ENCODE peak calls at places on chromosomes 11 and 22, in seven cellular contexts. N, B, L, J, F, K and I are unnamed samples.
A peak's percentile ranks its signal among the peaks of the same experiment; 100 is the strongest.

GRCh38 chr11:121310908-121311307 is 18.3 kb downstream of the SC5D start:
- DNase-seq in N (no peak), B (no peak), L (no peak), J (no peak), F (no peak), K (no peak), I (no peak)

GRCh38 chr11:103844327-103845215 is 191.9 kb upstream of the DDI1 start:
- DNase-seq in N (no peak), B (no peak), L (no peak), J (no peak), F (no peak), K (no peak), I (no peak)

GRCh38 chr11:86923993-86924766 is 31.0 kb downstream of the FZD4 start:
- DNase-seq in N (no peak), B (no peak), L (no peak), J (peak; percentile 66), F (no peak), K (no peak), I (peak; percentile 58)

GRCh38 chr11:34161361-34161760 is 55.9 kb downstream of the NAT10 start:
- DNase-seq in N (no peak), B (no peak), L (no peak), J (no peak), F (no peak), K (no peak), I (no peak)

GRCh38 chr22:45441158-45441557 is 27.7 kb downstream of the RIBC2 start:
- DNase-seq in N (peak; percentile 71), B (peak; percentile 59), L (peak; percentile 46), J (peak; percentile 75), F (peak; percentile 68), K (no peak), I (peak; percentile 73)

GRCh38 chr11:111391328-111392124 is 12.5 kb upstream of the POU2AF1 start:
- DNase-seq in N (no peak), B (no peak), L (no peak), J (peak; percentile 20), F (no peak), K (no peak), I (no peak)

GRCh38 chr22:47200273-47201051 is 438.0 kb downstream of the TBC1D22A start:
- DNase-seq in N (no peak), B (peak; percentile 74), L (no peak), J (peak; percentile 8), F (no peak), K (no peak), I (no peak)

GRCh38 chr11:70247042-70247709 is 23.3 kb upstream of the PPFIA1 start:
- DNase-seq in N (no peak), B (no peak), L (no peak), J (no peak), F (peak; percentile 34), K (no peak), I (no peak)

GRCh38 chr22:44347549-44347948 is 34.8 kb upstream of the SHISAL1 start:
- DNase-seq in N (no peak), B (no peak), L (no peak), J (no peak), F (no peak), K (no peak), I (no peak)

GRCh38 chr11:10302744-10303557 is 1.9 kb upstream of the ADM start:
- DNase-seq in N (no peak), B (peak; percentile 97), L (peak; percentile 87), J (peak; percentile 66), F (peak; percentile 59), K (peak; percentile 72), I (no peak)

GRCh38 chr11:27698872-27699241 is 1.4 kb downstream of the BDNF start:
- DNase-seq in N (peak; percentile 83), B (peak; percentile 69), L (peak; percentile 67), J (peak; percentile 93), F (peak; percentile 92), K (no peak), I (peak; percentile 84)

GRCh38 chr11:62850911-62851806 is 11.8 kb upstream of the WDR74 start:
- DNase-seq in N (no peak), B (no peak), L (no peak), J (no peak), F (no peak), K (no peak), I (no peak)

GRCh38 chr22:46233231-46233630 is 16.9 kb downstream of the CDPF1 start:
- DNase-seq in N (no peak), B (no peak), L (peak; percentile 62), J (peak; percentile 7), F (peak; percentile 29), K (no peak), I (no peak)

GRCh38 chr22:38973289-38974169 is 8.6 kb upstream of the APOBEC3B start:
- DNase-seq in N (no peak), B (no peak), L (no peak), J (peak; percentile 31), F (peak; percentile 17), K (peak; percentile 12), I (peak; percentile 85)